ENCODE peak calls at places on chromosomes 4 and X, in seven cellular contexts. One of them, this sample, is unnamed.

GRCh38 chr4:141153751-141154510 is 20.7 kb upstream of the RNF150 start:
- DNase-seq in cardiac fibroblast: peak; percentile 68
- DNase-seq in WTC11: no peak
- DNase-seq in RWPE1: no peak
- DNase-seq in activated CD4-positive, alpha-beta T cell treated with anti-CD3 and anti-CD28 coated beads for 24 hours: no peak
- DNase-seq in NCI-H187: no peak
- DNase-seq in T-helper 1 cell: no peak
- DNase-seq in this sample: no peak

GRCh38 chrX:44874481-44875184 is 1.6 kb downstream of the KDM6A start:
- DNase-seq in WTC11: no peak
- DNase-seq in RWPE1: peak; percentile 46
- DNase-seq in NCI-H187: no peak
- DNase-seq in T-helper 1 cell: peak; percentile 14
- DNase-seq in activated CD4-positive, alpha-beta T cell treated with anti-CD3 and anti-CD28 coated beads for 24 hours: peak; percentile 34
- DNase-seq in cardiac fibroblast: peak; percentile 29
- DNase-seq in this sample: peak; percentile 36

GRCh38 chr4:84750260-84750955 is 167.5 kb downstream of the CDS1 start:
- DNase-seq in cardiac fibroblast: peak; percentile 73
- DNase-seq in activated CD4-positive, alpha-beta T cell treated with anti-CD3 and anti-CD28 coated beads for 24 hours: no peak
- DNase-seq in NCI-H187: peak; percentile 1
- DNase-seq in RWPE1: peak; percentile 39
- DNase-seq in T-helper 1 cell: no peak
- DNase-seq in WTC11: no peak
- DNase-seq in this sample: peak; percentile 20

GRCh38 chr4:16224669-16225068 is 1.6 kb downstream of the TAPT1 start:
- DNase-seq in RWPE1: no peak
- DNase-seq in T-helper 1 cell: no peak
- DNase-seq in NCI-H187: no peak
- DNase-seq in activated CD4-positive, alpha-beta T cell treated with anti-CD3 and anti-CD28 coated beads for 24 hours: no peak
- DNase-seq in cardiac fibroblast: no peak
- DNase-seq in WTC11: no peak
- DNase-seq in this sample: no peak

GRCh38 chr4:85836588-85836987 is 361.6 kb downstream of the ARHGAP24 start:
- DNase-seq in T-helper 1 cell: no peak
- DNase-seq in WTC11: no peak
- DNase-seq in cardiac fibroblast: no peak
- DNase-seq in RWPE1: no peak
- DNase-seq in activated CD4-positive, alpha-beta T cell treated with anti-CD3 and anti-CD28 coated beads for 24 hours: no peak
- DNase-seq in NCI-H187: no peak
- DNase-seq in this sample: no peak

GRCh38 chr4:3307486-3307885 is 14.7 kb downstream of the RGS12 start:
- DNase-seq in cardiac fibroblast: no peak
- DNase-seq in activated CD4-positive, alpha-beta T cell treated with anti-CD3 and anti-CD28 coated beads for 24 hours: no peak
- DNase-seq in NCI-H187: no peak
- DNase-seq in RWPE1: no peak
- DNase-seq in WTC11: no peak
- DNase-seq in T-helper 1 cell: no peak
- DNase-seq in this sample: no peak

GRCh38 chr4:16443504-16444088 is 217.3 kb upstream of the TAPT1 start:
- DNase-seq in NCI-H187: no peak
- DNase-seq in RWPE1: peak; percentile 24
- DNase-seq in activated CD4-positive, alpha-beta T cell treated with anti-CD3 and anti-CD28 coated beads for 24 hours: no peak
- DNase-seq in T-helper 1 cell: no peak
- DNase-seq in WTC11: no peak
- DNase-seq in cardiac fibroblast: peak; percentile 61
- DNase-seq in this sample: peak; percentile 18

GRCh38 chrX:22699591-22700091 is 300.1 kb upstream of the DDX53 start:
- DNase-seq in cardiac fibroblast: peak; percentile 90
- DNase-seq in NCI-H187: no peak
- DNase-seq in T-helper 1 cell: no peak
- DNase-seq in RWPE1: no peak
- DNase-seq in activated CD4-positive, alpha-beta T cell treated with anti-CD3 and anti-CD28 coated beads for 24 hours: no peak
- DNase-seq in WTC11: no peak
- DNase-seq in this sample: no peak

GRCh38 chr4:10243856-10244255 is 127.3 kb upstream of the WDR1 start:
- DNase-seq in NCI-H187: no peak
- DNase-seq in activated CD4-positive, alpha-beta T cell treated with anti-CD3 and anti-CD28 coated beads for 24 hours: no peak
- DNase-seq in WTC11: no peak
- DNase-seq in T-helper 1 cell: no peak
- DNase-seq in cardiac fibroblast: no peak
- DNase-seq in RWPE1: no peak
- DNase-seq in this sample: no peak

GRCh38 chr4:136484996-136485395 is 1047.3 kb downstream of the PCDH18 start:
- DNase-seq in NCI-H187: no peak
- DNase-seq in T-helper 1 cell: no peak
- DNase-seq in RWPE1: no peak
- DNase-seq in activated CD4-positive, alpha-beta T cell treated with anti-CD3 and anti-CD28 coated beads for 24 hours: no peak
- DNase-seq in WTC11: no peak
- DNase-seq in cardiac fibroblast: no peak
- DNase-seq in this sample: no peak

GRCh38 chr4:25215506-25215905 is 18.3 kb upstream of the PI4K2B start:
- DNase-seq in activated CD4-positive, alpha-beta T cell treated with anti-CD3 and anti-CD28 coated beads for 24 hours: no peak
- DNase-seq in T-helper 1 cell: no peak
- DNase-seq in cardiac fibroblast: no peak
- DNase-seq in NCI-H187: no peak
- DNase-seq in RWPE1: no peak
- DNase-seq in WTC11: no peak
- DNase-seq in this sample: no peak

GRCh38 chr4:185931986-185932385 is 120.0 kb upstream of the SORBS2 start:
- DNase-seq in activated CD4-positive, alpha-beta T cell treated with anti-CD3 and anti-CD28 coated beads for 24 hours: no peak
- DNase-seq in NCI-H187: no peak
- DNase-seq in WTC11: no peak
- DNase-seq in cardiac fibroblast: no peak
- DNase-seq in T-helper 1 cell: no peak
- DNase-seq in RWPE1: no peak
- DNase-seq in this sample: no peak

GRCh38 chr4:161404346-161405110 is 759.3 kb downstream of the FSTL5 start:
- DNase-seq in NCI-H187: no peak
- DNase-seq in activated CD4-positive, alpha-beta T cell treated with anti-CD3 and anti-CD28 coated beads for 24 hours: no peak
- DNase-seq in T-helper 1 cell: no peak
- DNase-seq in RWPE1: no peak
- DNase-seq in cardiac fibroblast: no peak
- DNase-seq in WTC11: no peak
- DNase-seq in this sample: no peak

GRCh38 chr4:7416745-7417432 is 17.8 kb downstream of the PSAPL1 start:
- DNase-seq in T-helper 1 cell: no peak
- DNase-seq in NCI-H187: no peak
- DNase-seq in RWPE1: no peak
- DNase-seq in cardiac fibroblast: no peak
- DNase-seq in WTC11: no peak
- DNase-seq in activated CD4-positive, alpha-beta T cell treated with anti-CD3 and anti-CD28 coated beads for 24 hours: no peak
- DNase-seq in this sample: no peak

GRCh38 chr4:57410331-57411052 is 300.3 kb upstream of the IGFBP7 start:
- DNase-seq in RWPE1: no peak
- DNase-seq in cardiac fibroblast: peak; percentile 17
- DNase-seq in activated CD4-positive, alpha-beta T cell treated with anti-CD3 and anti-CD28 coated beads for 24 hours: no peak
- DNase-seq in T-helper 1 cell: no peak
- DNase-seq in WTC11: no peak
- DNase-seq in NCI-H187: no peak
- DNase-seq in this sample: no peak

GRCh38 chr4:113293673-113294072 is 244.2 kb downstream of the ANK2 start:
- DNase-seq in WTC11: no peak
- DNase-seq in T-helper 1 cell: no peak
- DNase-seq in activated CD4-positive, alpha-beta T cell treated with anti-CD3 and anti-CD28 coated beads for 24 hours: no peak
- DNase-seq in cardiac fibroblast: peak; percentile 44
- DNase-seq in NCI-H187: no peak
- DNase-seq in RWPE1: no peak
- DNase-seq in this sample: no peak

GRCh38 chrX:70219938-70220764 is 14.3 kb upstream of the AWAT1 start:
- DNase-seq in T-helper 1 cell: no peak
- DNase-seq in WTC11: no peak
- DNase-seq in activated CD4-positive, alpha-beta T cell treated with anti-CD3 and anti-CD28 coated beads for 24 hours: no peak
- DNase-seq in cardiac fibroblast: peak; percentile 23
- DNase-seq in RWPE1: peak; percentile 36
- DNase-seq in NCI-H187: no peak
- DNase-seq in this sample: peak; percentile 20

GRCh38 chrX:9293051-9293496 is 171.8 kb upstream of the TBL1X start:
- DNase-seq in T-helper 1 cell: no peak
- DNase-seq in WTC11: peak; percentile 46
- DNase-seq in cardiac fibroblast: no peak
- DNase-seq in NCI-H187: no peak
- DNase-seq in RWPE1: no peak
- DNase-seq in activated CD4-positive, alpha-beta T cell treated with anti-CD3 and anti-CD28 coated beads for 24 hours: no peak
- DNase-seq in this sample: peak; percentile 50

GRCh38 chr4:84855774-84856173 is 110.7 kb downstream of the WDFY3 start:
- DNase-seq in activated CD4-positive, alpha-beta T cell treated with anti-CD3 and anti-CD28 coated beads for 24 hours: no peak
- DNase-seq in NCI-H187: no peak
- DNase-seq in cardiac fibroblast: no peak
- DNase-seq in T-helper 1 cell: no peak
- DNase-seq in RWPE1: no peak
- DNase-seq in WTC11: no peak
- DNase-seq in this sample: no peak

GRCh38 chrX:150919401-150919800 is 20.9 kb upstream of the CD99L2 start:
- DNase-seq in activated CD4-positive, alpha-beta T cell treated with anti-CD3 and anti-CD28 coated beads for 24 hours: no peak
- DNase-seq in RWPE1: no peak
- DNase-seq in cardiac fibroblast: no peak
- DNase-seq in NCI-H187: no peak
- DNase-seq in WTC11: no peak
- DNase-seq in T-helper 1 cell: no peak
- DNase-seq in this sample: no peak